ENCODE peak calls at places on chromosomes 6 and 20, in ten cellular contexts. M is CD4-positive, CD25-positive, alpha-beta regulatory T cell; L is T-cell; Z is left colon; J is activated CD4-positive, alpha-beta memory T cell treated with anti-CD3 and anti-CD28 coated beads, Interleukin-2, amount 10 ng/mL, durations not matched to agents 7 days and 5 days; B is IMR-90; K is AG08395; S is HL-60; P is naive B cell; A is GM12865. D is an unnamed sample.

GRCh38 chr6:54299542-54300269 is 8.5 kb upstream of the TINAG start:
- DNase-seq in K (peak), A (no peak), S (no peak), B (peak), Z (no peak), M (no peak), P (no peak), L (no peak), J (no peak), D (no peak)

GRCh38 chr20:52269327-52269726 is 77.7 kb upstream of the ZFP64 start:
- DNase-seq in S (peak), P (no peak), Z (no peak), L (no peak), B (no peak), J (no peak), M (no peak), A (no peak), K (peak), D (no peak)

GRCh38 chr6:37690964-37691735 is 6.5 kb downstream of the MDGA1 start:
- DNase-seq in P (no peak), A (no peak), K (no peak), J (no peak), B (peak), Z (no peak), M (no peak), S (no peak), L (no peak), D (no peak)

GRCh38 chr20:48716086-48716485 is 111.7 kb downstream of the PREX1 start:
- DNase-seq in B (no peak), P (no peak), J (peak), Z (no peak), M (peak), L (peak), K (no peak), A (peak), S (no peak), D (no peak)

GRCh38 chr6:160133441-160134336 is 12.1 kb downstream of the SLC22A1 start:
- DNase-seq in B (no peak), S (no peak), M (no peak), A (no peak), J (no peak), P (no peak), Z (no peak), L (no peak), K (no peak), D (no peak)

GRCh38 chr20:4090756-4091331 is 75.5 kb upstream of the RNF24 start:
- DNase-seq in K (peak), A (no peak), S (no peak), J (no peak), B (peak), M (no peak), L (no peak), Z (no peak), P (no peak), D (no peak)

GRCh38 chr6:148223424-148223842 is 119.2 kb upstream of the SASH1 start:
- DNase-seq in A (no peak), M (no peak), P (no peak), J (no peak), B (peak), Z (no peak), S (no peak), L (no peak), K (peak), D (no peak)

GRCh38 chr6:40325041-40325440 is 262.1 kb downstream of the LRFN2 start:
- DNase-seq in Z (no peak), P (no peak), L (no peak), M (no peak), S (no peak), B (no peak), J (no peak), A (no peak), K (no peak), D (no peak)

GRCh38 chr6:75815756-75816155 is 66.7 kb downstream of the MYO6 start:
- DNase-seq in B (no peak), Z (no peak), M (no peak), S (no peak), J (no peak), P (no peak), A (no peak), L (no peak), K (no peak), D (no peak)

GRCh38 chr6:152625213-152625612 is 11.9 kb downstream of the SYNE1 start:
- DNase-seq in S (no peak), A (peak), Z (no peak), J (peak), M (no peak), K (no peak), L (no peak), P (no peak), B (no peak), D (no peak)

GRCh38 chr6:123803862-123804681 is at the start of gene NKAIN2:
- DNase-seq in L (no peak), P (no peak), M (no peak), B (no peak), J (no peak), Z (no peak), K (no peak), A (peak), S (no peak), D (no peak)

GRCh38 chr6:17703256-17703694 is 3.5 kb downstream of the NUP153 start:
- DNase-seq in M (peak), A (peak), Z (no peak), S (peak), J (peak), B (peak), L (no peak), P (peak), K (peak), D (no peak)

GRCh38 chr6:131937219-131937618 is 14.0 kb downstream of the CCN2 start:
- DNase-seq in B (no peak), Z (no peak), J (no peak), S (no peak), A (no peak), M (no peak), P (no peak), L (no peak), K (no peak), D (no peak)

GRCh38 chr6:105691971-105692370 is 289.1 kb upstream of the PREP start:
- DNase-seq in L (no peak), A (no peak), S (no peak), B (no peak), J (no peak), Z (no peak), K (no peak), P (no peak), M (no peak), D (no peak)

GRCh38 chr6:138036955-138037592 is 70.1 kb downstream of the PERP start:
- DNase-seq in A (no peak), M (no peak), J (no peak), P (no peak), K (no peak), B (peak), Z (no peak), S (no peak), L (no peak), D (no peak)

GRCh38 chr6:15500901-15501805 is 161.7 kb downstream of the DTNBP1 start:
- DNase-seq in K (no peak), Z (no peak), M (no peak), P (no peak), A (no peak), L (no peak), J (no peak), B (no peak), S (no peak), D (no peak)

GRCh38 chr6:168029459-168030217 is 32.2 kb downstream of the KIF25 start:
- DNase-seq in A (no peak), B (no peak), J (no peak), L (no peak), P (no peak), K (no peak), M (no peak), Z (no peak), S (no peak), D (no peak)

GRCh38 chr6:2973656-2974055 is 2.3 kb upstream of the SERPINB6 start:
- DNase-seq in P (no peak), Z (no peak), B (no peak), J (no peak), K (peak), S (no peak), L (no peak), M (no peak), A (no peak), D (peak)

GRCh38 chr6:26003102-26003694 is 40.6 kb downstream of the TRIM38 start:
- DNase-seq in S (peak), A (peak), Z (no peak), J (peak), L (no peak), B (peak), K (peak), M (peak), P (peak), D (peak)

GRCh38 chr20:63330084-63330760 is 30.9 kb downstream of the CHRNA4 start:
- DNase-seq in A (no peak), L (no peak), B (no peak), M (no peak), S (no peak), J (no peak), Z (no peak), P (no peak), K (no peak), D (no peak)

GRCh38 chr6:14269434-14269833 is 151.9 kb downstream of the CD83 start:
- DNase-seq in Z (no peak), P (peak), L (no peak), S (no peak), M (no peak), B (no peak), K (no peak), J (no peak), A (no peak), D (no peak)

GRCh38 chr6:45586216-45587171 is 208.8 kb upstream of the SUPT3H start:
- DNase-seq in L (peak), P (no peak), J (peak), K (no peak), A (peak), B (no peak), S (peak), Z (no peak), M (peak), D (no peak)

GRCh38 chr20:63253438-63254236 is 626 bp downstream of the NKAIN4 start:
- DNase-seq in K (peak), P (no peak), A (no peak), M (no peak), S (no peak), J (no peak), Z (no peak), L (no peak), B (no peak), D (no peak)

GRCh38 chr6:26124550-26125014 is 37.4 kb downstream of the HFE start:
- DNase-seq in M (no peak), P (no peak), B (no peak), A (no peak), S (no peak), Z (no peak), J (no peak), K (no peak), L (no peak), D (no peak)

GRCh38 chr6:99761701-99762100 is 155.1 kb downstream of the PRDM13 start:
- DNase-seq in P (no peak), L (no peak), Z (no peak), M (no peak), S (no peak), A (no peak), J (no peak), K (no peak), B (no peak), D (no peak)

GRCh38 chr6:24274441-24275083 is 83.3 kb downstream of the DCDC2 start:
- DNase-seq in K (no peak), S (no peak), Z (no peak), J (no peak), A (no peak), L (no peak), M (no peak), B (peak), P (no peak), D (no peak)

GRCh38 chr6:90765895-90766294 is 179.0 kb upstream of the MAP3K7 start:
- DNase-seq in P (no peak), M (no peak), K (no peak), Z (no peak), B (no peak), J (no peak), L (no peak), S (no peak), A (no peak), D (no peak)

GRCh38 chr6:105077592-105078463 is 102.0 kb downstream of the POPDC3 start:
- DNase-seq in L (no peak), K (peak), P (no peak), S (peak), J (no peak), M (no peak), B (peak), A (peak), Z (no peak), D (no peak)

GRCh38 chr6:130674604-130675003 is 152.6 kb upstream of the SMLR1 start:
- DNase-seq in B (no peak), J (no peak), P (no peak), L (no peak), Z (no peak), A (no peak), S (no peak), M (no peak), K (no peak), D (no peak)

GRCh38 chr6:134446228-134446848 is 128.4 kb upstream of the SGK1 start:
- DNase-seq in M (no peak), J (no peak), B (peak), L (no peak), K (peak), S (no peak), P (no peak), A (no peak), Z (no peak), D (peak)

GRCh38 chr6:139597781-139598368 is 223.4 kb upstream of the CITED2 start:
- DNase-seq in M (no peak), B (peak), S (peak), Z (peak), P (no peak), A (no peak), L (no peak), K (peak), J (no peak), D (peak)

GRCh38 chr6:130825772-130826441 is 1.3 kb upstream of the SMLR1 start:
- DNase-seq in P (no peak), A (peak), Z (no peak), S (no peak), B (no peak), J (no peak), M (no peak), K (no peak), L (no peak), D (no peak)

GRCh38 chr20:48180637-48181036 is 395.4 kb upstream of the SULF2 start:
- DNase-seq in B (peak), J (no peak), P (no peak), K (no peak), Z (no peak), L (no peak), M (no peak), S (no peak), A (no peak), D (no peak)

GRCh38 chr6:149065658-149066556 is 251.6 kb upstream of the TAB2 start:
- DNase-seq in A (peak), K (no peak), S (peak), J (peak), B (no peak), M (peak), P (peak), Z (no peak), L (peak), D (no peak)

GRCh38 chr20:1841554-1842140 is 53.6 kb upstream of the SIRPA start:
- DNase-seq in L (no peak), P (no peak), M (no peak), S (peak), J (no peak), B (peak), A (no peak), Z (peak), K (peak), D (no peak)

GRCh38 chr20:49906101-49906604 is 9.2 kb downstream of the SPATA2 start:
- DNase-seq in P (no peak), K (no peak), B (no peak), J (no peak), Z (peak), M (no peak), L (no peak), A (no peak), S (no peak), D (no peak)

GRCh38 chr6:14841901-14842421 is 403.9 kb upstream of the JARID2 start:
- DNase-seq in B (peak), P (no peak), Z (no peak), M (no peak), J (no peak), L (no peak), A (no peak), S (peak), K (peak), D (no peak)

D was measured in ureter.